ENCODE peak calls at places on chromosomes 7 and 10, in four cellular contexts. P is H1, Y is GM12878, I is HepG2. U is an unnamed sample.

GRCh38 chr10:43233601-43234430 is 33.0 kb downstream of the RASGEF1A start:
- DNase-seq in P (no peak), Y (no peak), I (no peak), U (no peak)

GRCh38 chr7:115230882-115231508 is 309.1 kb downstream of the MDFIC start:
- DNase-seq in P (no peak), Y (no peak), I (peak; percentile 13), U (peak; percentile 9)

GRCh38 chr7:155947051-155947450 is 134.8 kb upstream of the SHH start:
- DNase-seq in P (no peak), Y (no peak), I (no peak), U (no peak)

GRCh38 chr7:101009629-101010028 is 10.3 kb upstream of the MUC17 start:
- DNase-seq in P (no peak), Y (no peak), I (no peak), U (no peak)

GRCh38 chr7:31052504-31052840 is 364 bp downstream of the ADCYAP1R1 start:
- DNase-seq in P (no peak), Y (no peak), I (no peak), U (no peak)

GRCh38 chr10:42754155-42755027 is 28.2 kb upstream of the BMS1 start:
- DNase-seq in P (no peak), Y (no peak), I (no peak), U (no peak)

GRCh38 chr10:97210576-97210975 is 24.8 kb upstream of the SLIT1 start:
- DNase-seq in P (peak; percentile 67), Y (peak; percentile 37), I (peak; percentile 61), U (peak; percentile 66)

GRCh38 chr7:7443951-7444350 is 91.7 kb downstream of the COL28A1 start:
- DNase-seq in P (no peak), Y (no peak), I (no peak), U (no peak)

GRCh38 chr7:129017264-129017663 is 37.6 kb downstream of the TNPO3 start:
- DNase-seq in P (no peak), Y (no peak), I (no peak), U (no peak)

GRCh38 chr7:2124604-2125345 is 108.0 kb downstream of the MAD1L1 start:
- DNase-seq in P (no peak), Y (no peak), I (no peak), U (no peak)

GRCh38 chr10:48976208-48976607 is 36.6 kb upstream of the LRRC18 start:
- DNase-seq in P (no peak), Y (no peak), I (peak; percentile 6), U (no peak)

DNA sequence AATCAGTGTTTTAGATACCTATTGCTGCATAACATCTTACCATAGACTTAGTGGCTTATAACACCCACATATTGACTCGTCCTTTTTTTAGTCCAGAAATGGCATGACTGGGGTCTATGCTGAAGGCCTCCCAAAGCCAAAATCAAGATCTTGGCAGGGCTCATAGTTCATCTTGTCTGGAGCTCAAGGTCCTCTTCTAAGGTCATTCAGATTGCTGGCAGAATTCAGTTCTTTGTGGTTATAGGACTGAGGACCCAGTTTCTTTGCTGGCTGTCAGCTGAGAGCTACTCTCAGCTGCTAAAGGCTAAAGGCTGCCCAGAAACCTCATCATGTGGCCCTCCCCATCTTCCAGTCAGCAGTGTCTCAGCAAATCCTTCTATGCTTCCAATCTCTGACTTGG is 165.5 kb downstream of the FAM107B start:
- DNase-seq in P (no peak), Y (no peak), I (no peak), U (no peak)
- TF ChIP-seq SUZ12 in P (no peak), Y (no peak), I (no peak), U (no peak)

DNA sequence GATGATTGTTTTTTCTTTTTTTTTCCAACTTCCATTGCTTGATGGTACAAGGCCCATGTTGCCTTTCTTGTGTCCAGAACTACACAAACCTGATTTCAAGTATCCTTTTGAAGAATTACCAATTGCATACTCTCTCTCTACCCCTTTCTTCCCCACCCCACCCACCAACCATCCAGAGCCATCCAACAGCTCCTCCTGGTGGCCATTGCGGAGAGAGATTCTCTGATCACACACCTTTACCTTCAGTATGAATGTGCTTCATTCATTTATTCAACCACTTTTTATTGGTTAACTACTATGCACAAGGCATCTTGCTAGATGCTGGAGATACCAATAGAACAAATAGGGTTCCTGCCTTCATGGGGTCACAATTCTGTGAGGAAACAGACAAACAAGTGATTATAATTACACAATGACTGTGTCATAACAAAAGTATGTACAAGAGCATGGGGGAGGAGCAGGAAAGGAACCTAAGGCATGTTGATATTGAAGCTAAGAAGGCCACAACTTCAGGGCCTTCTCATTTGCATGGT is 297.1 kb upstream of the LYZL1 start:
- DNase-seq in P (peak; percentile 17), Y (no peak), I (peak; percentile 50), U (peak; percentile 63)
- TF ChIP-seq ZNF274 in P (no peak), Y (no peak), I (no peak), U (no peak)

GRCh38 chr7:98163269-98163668 is 48.0 kb upstream of the BHLHA15 start:
- DNase-seq in P (no peak), Y (no peak), I (no peak), U (no peak)
- TF ChIP-seq SUZ12 in P (no peak), Y (no peak), I (no peak), U (no peak)

GRCh38 chr7:150876817-150877526 is 24.7 kb downstream of the AOC1 start:
- DNase-seq in P (peak; percentile 62), Y (no peak), I (peak; percentile 56), U (peak; percentile 88)
- TF ChIP-seq ZNF274 in P (no peak), Y (no peak), I (no peak), U (no peak)